ENCODE peak calls at places on chromosomes 13 and 19, in seven cellular contexts. One of them, this sample, is unnamed. For H3K36me3 and H3K4me1, the result is how much of the 10 kb centered on the place peaks cover.

GRCh38 chr19:41887711-41888382 is 4.9 kb downstream of the ARHGEF1 start:
- DNase-seq in esophagus squamous epithelium: no peak
- DNase-seq in Peyer's patch: peak
- DNase-seq in transverse colon: peak
- DNase-seq in heart left ventricle: no peak
- DNase-seq in breast epithelium: no peak
- DNase-seq in ovary: no peak
- DNase-seq in this sample: no peak

GRCh38 chr19:19911150-19911549 is 10.4 kb downstream of the ZNF93 start:
- DNase-seq in esophagus squamous epithelium: no peak
- DNase-seq in transverse colon: no peak
- DNase-seq in ovary: no peak
- DNase-seq in Peyer's patch: no peak
- DNase-seq in heart left ventricle: no peak
- DNase-seq in breast epithelium: no peak
- DNase-seq in this sample: peak

GRCh38 chr13:83839158-83839557 is 43.1 kb downstream of the SLITRK1 start:
- DNase-seq in Peyer's patch: no peak
- DNase-seq in transverse colon: no peak
- DNase-seq in breast epithelium: no peak
- DNase-seq in ovary: no peak
- DNase-seq in heart left ventricle: no peak
- DNase-seq in esophagus squamous epithelium: no peak
- DNase-seq in this sample: no peak

GRCh38 chr19:12314553-12314952 is 18.9 kb downstream of the ZNF563 start:
- DNase-seq in heart left ventricle: no peak
- DNase-seq in breast epithelium: no peak
- DNase-seq in esophagus squamous epithelium: no peak
- DNase-seq in transverse colon: no peak
- DNase-seq in ovary: no peak
- DNase-seq in Peyer's patch: no peak
- DNase-seq in this sample: no peak

GRCh38 chr13:20188649-20189553 is 3.8 kb downstream of the GJB2 start:
- DNase-seq in breast epithelium: no peak
- DNase-seq in esophagus squamous epithelium: no peak
- DNase-seq in Peyer's patch: no peak
- DNase-seq in heart left ventricle: no peak
- DNase-seq in ovary: no peak
- DNase-seq in transverse colon: peak
- DNase-seq in this sample: no peak

GRCh38 chr13:112822851-112823250 is 133.0 kb downstream of the ATP11A start:
- DNase-seq in Peyer's patch: no peak
- DNase-seq in esophagus squamous epithelium: no peak
- DNase-seq in transverse colon: no peak
- DNase-seq in heart left ventricle: no peak
- DNase-seq in ovary: no peak
- DNase-seq in breast epithelium: no peak
- DNase-seq in this sample: no peak

GRCh38 chr13:44098559-44098958 is 218.9 kb downstream of the LACC1 start:
- DNase-seq in breast epithelium: no peak
- DNase-seq in Peyer's patch: no peak
- DNase-seq in transverse colon: no peak
- DNase-seq in ovary: no peak
- DNase-seq in esophagus squamous epithelium: no peak
- DNase-seq in heart left ventricle: no peak
- DNase-seq in this sample: no peak

GRCh38 chr19:53947624-53948023 is 15.1 kb upstream of the CACNG8 start:
- DNase-seq in ovary: no peak
- DNase-seq in Peyer's patch: no peak
- DNase-seq in transverse colon: no peak
- DNase-seq in heart left ventricle: no peak
- DNase-seq in breast epithelium: no peak
- DNase-seq in esophagus squamous epithelium: no peak
- DNase-seq in this sample: no peak

GRCh38 chr13:73576291-73576690 is 517.5 kb downstream of the KLF5 start:
- DNase-seq in heart left ventricle: no peak
- DNase-seq in esophagus squamous epithelium: no peak
- DNase-seq in Peyer's patch: no peak
- DNase-seq in transverse colon: no peak
- DNase-seq in breast epithelium: no peak
- DNase-seq in ovary: no peak
- DNase-seq in this sample: no peak

GRCh38 chr13:35763805-35764170 is 287.3 kb upstream of the MAB21L1 start:
- DNase-seq in heart left ventricle: no peak
- DNase-seq in esophagus squamous epithelium: no peak
- DNase-seq in ovary: no peak
- DNase-seq in breast epithelium: no peak
- DNase-seq in Peyer's patch: no peak
- DNase-seq in transverse colon: no peak
- DNase-seq in this sample: no peak

GRCh38 chr19:16106121-16106520 is 5.6 kb upstream of the RAB8A start:
- DNase-seq in esophagus squamous epithelium: no peak
- DNase-seq in Peyer's patch: no peak
- DNase-seq in heart left ventricle: no peak
- DNase-seq in transverse colon: peak
- DNase-seq in breast epithelium: no peak
- DNase-seq in ovary: no peak
- DNase-seq in this sample: no peak

GRCh38 chr13:20258208-20258962 is 26.3 kb upstream of the GJB6 start:
- DNase-seq in ovary: peak
- DNase-seq in transverse colon: no peak
- DNase-seq in heart left ventricle: no peak
- DNase-seq in Peyer's patch: no peak
- DNase-seq in breast epithelium: no peak
- DNase-seq in esophagus squamous epithelium: no peak
- DNase-seq in this sample: no peak

GRCh38 chr19:34667349-34668076 is 9.4 kb downstream of the SCGB2B2 start:
- DNase-seq in heart left ventricle: no peak
- DNase-seq in Peyer's patch: no peak
- DNase-seq in ovary: peak
- DNase-seq in breast epithelium: no peak
- DNase-seq in transverse colon: no peak
- DNase-seq in esophagus squamous epithelium: no peak
- DNase-seq in this sample: no peak

GRCh38 chr19:35901854-35902661 is at the start of gene HCST:
- DNase-seq in Peyer's patch: no peak
- DNase-seq in transverse colon: peak
- DNase-seq in ovary: no peak
- DNase-seq in breast epithelium: no peak
- DNase-seq in heart left ventricle: peak
- DNase-seq in esophagus squamous epithelium: no peak
- DNase-seq in this sample: no peak

GRCh38 chr13:98479496-98480003 is 97.4 kb downstream of the STK24 start:
- DNase-seq in Peyer's patch: no peak
- DNase-seq in ovary: no peak
- DNase-seq in breast epithelium: no peak
- DNase-seq in esophagus squamous epithelium: no peak
- DNase-seq in heart left ventricle: no peak
- DNase-seq in transverse colon: no peak
- DNase-seq in this sample: no peak

GRCh38 chr13:23630349-23631093 is 60.3 kb downstream of the TNFRSF19 start:
- DNase-seq in ovary: no peak
- DNase-seq in heart left ventricle: no peak
- DNase-seq in esophagus squamous epithelium: no peak
- DNase-seq in transverse colon: no peak
- DNase-seq in breast epithelium: no peak
- DNase-seq in Peyer's patch: no peak
- DNase-seq in this sample: no peak

GRCh38 chr19:35717665-35718344 is at the start of gene KMT2B:
- DNase-seq in breast epithelium: no peak
- DNase-seq in Peyer's patch: peak
- DNase-seq in heart left ventricle: no peak
- DNase-seq in ovary: peak
- DNase-seq in esophagus squamous epithelium: no peak
- DNase-seq in transverse colon: peak
- DNase-seq in this sample: no peak

GRCh38 chr13:99074693-99075092 is 96.8 kb upstream of the DOCK9 start:
- DNase-seq in ovary: no peak
- DNase-seq in transverse colon: no peak
- DNase-seq in Peyer's patch: no peak
- DNase-seq in breast epithelium: no peak
- DNase-seq in esophagus squamous epithelium: no peak
- DNase-seq in heart left ventricle: no peak
- DNase-seq in this sample: no peak

GRCh38 chr13:19171563-19171962 is 10.1 kb downstream of the TUBA3C start:
- DNase-seq in heart left ventricle: no peak
- DNase-seq in breast epithelium: no peak
- DNase-seq in Peyer's patch: no peak
- DNase-seq in transverse colon: no peak
- DNase-seq in ovary: no peak
- DNase-seq in esophagus squamous epithelium: no peak
- DNase-seq in this sample: no peak

GRCh38 chr13:48570225-48570828 is 37.4 kb upstream of the RCBTB2 start:
- DNase-seq in breast epithelium: no peak
- DNase-seq in esophagus squamous epithelium: no peak
- DNase-seq in Peyer's patch: no peak
- DNase-seq in transverse colon: no peak
- DNase-seq in heart left ventricle: peak
- DNase-seq in ovary: no peak
- DNase-seq in this sample: no peak

GRCh38 chr19:35991731-35992450 is 3.1 kb upstream of the SDHAF1 start:
- DNase-seq in transverse colon: no peak
- DNase-seq in ovary: no peak
- DNase-seq in breast epithelium: no peak
- DNase-seq in Peyer's patch: no peak
- DNase-seq in heart left ventricle: no peak
- DNase-seq in esophagus squamous epithelium: no peak
- DNase-seq in this sample: no peak

DNA sequence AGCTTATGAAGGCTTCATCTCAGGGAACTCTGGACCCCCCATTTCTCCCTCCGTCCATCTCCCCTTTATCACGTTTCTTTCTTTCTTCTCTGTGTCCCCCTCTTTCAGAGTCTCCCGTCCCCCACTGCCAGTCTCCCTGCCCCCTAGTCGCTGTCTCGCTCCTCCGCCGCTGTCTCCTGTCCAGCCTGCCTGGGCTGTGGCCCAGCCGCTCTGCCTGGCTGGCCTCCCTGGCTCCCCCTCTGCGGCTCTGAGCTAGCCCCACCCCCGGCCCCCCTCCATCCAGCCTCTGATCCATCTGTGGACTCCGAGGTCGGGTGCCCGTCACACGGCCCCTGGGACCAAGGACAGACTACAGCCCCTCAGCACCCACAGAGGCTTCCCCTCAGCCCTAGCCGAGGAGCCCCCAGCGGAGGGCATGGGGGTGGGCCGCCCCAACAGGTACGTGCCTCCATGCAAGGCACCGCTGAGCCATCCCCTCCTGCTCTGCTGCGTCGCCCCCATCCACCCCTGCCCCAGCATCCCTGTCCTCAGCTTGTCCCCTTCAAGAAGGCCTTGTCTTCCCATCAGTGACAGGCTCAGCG is 1.1 kb upstream of the KCNJ14 start:
- DNase-seq in ovary: no peak
- DNase-seq in esophagus squamous epithelium: no peak
- DNase-seq in heart left ventricle: no peak
- DNase-seq in Peyer's patch: no peak
- DNase-seq in breast epithelium: no peak
- DNase-seq in transverse colon: no peak
- DNase-seq in this sample: no peak
- H3K36me3 ChIP-seq in ovary: under half
- H3K36me3 ChIP-seq in esophagus squamous epithelium: under half
- H3K36me3 ChIP-seq in heart left ventricle: half or more
- H3K36me3 ChIP-seq in Peyer's patch: under half
- H3K36me3 ChIP-seq in breast epithelium: under half
- H3K36me3 ChIP-seq in transverse colon: under half
- H3K36me3 ChIP-seq in this sample: under half

DNA sequence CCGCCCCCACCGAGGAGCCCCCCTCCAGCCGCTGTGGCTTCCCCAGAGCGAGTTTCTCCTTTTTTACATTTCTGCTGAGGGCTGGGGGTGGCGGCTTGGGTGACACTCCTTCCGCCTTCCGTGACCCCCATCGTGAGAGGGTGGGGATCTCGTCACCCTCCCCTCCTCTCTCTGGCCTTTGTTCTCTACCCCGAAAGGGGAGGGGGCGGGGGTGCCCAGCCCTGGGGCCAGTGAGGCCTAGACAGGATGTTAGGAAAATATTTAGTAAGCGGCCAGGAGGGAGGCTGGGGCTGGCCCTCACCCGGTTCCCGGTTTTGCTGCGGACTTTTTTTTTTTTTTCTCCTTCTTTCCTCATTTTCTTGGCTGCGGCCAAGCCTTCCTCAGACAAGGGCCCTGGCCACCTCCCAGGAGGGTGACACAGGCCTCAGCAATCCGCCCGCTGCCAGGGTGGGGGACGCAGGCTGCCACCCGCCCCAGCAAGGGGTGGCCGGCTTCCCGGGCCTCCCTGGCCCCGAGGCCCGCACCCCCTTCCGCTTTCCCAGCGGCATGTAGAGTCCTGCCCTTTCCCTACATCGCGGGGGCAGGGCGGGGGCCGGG is 3.9 kb downstream of the MIDN start:
- DNase-seq in esophagus squamous epithelium: peak
- DNase-seq in breast epithelium: peak
- DNase-seq in ovary: peak
- DNase-seq in Peyer's patch: peak
- DNase-seq in heart left ventricle: peak
- DNase-seq in transverse colon: peak
- DNase-seq in this sample: peak
- TF ChIP-seq POLR2A in esophagus squamous epithelium: peak
- TF ChIP-seq POLR2A in breast epithelium: no peak
- TF ChIP-seq POLR2A in ovary: no peak
- TF ChIP-seq POLR2A in Peyer's patch: no peak
- TF ChIP-seq POLR2A in heart left ventricle: no peak
- TF ChIP-seq POLR2A in transverse colon: peak
- TF ChIP-seq POLR2A in this sample: no peak

GRCh38 chr19:3511506-3512251 is 5.6 kb downstream of the FZR1 start:
- DNase-seq in breast epithelium: no peak
- DNase-seq in esophagus squamous epithelium: no peak
- DNase-seq in heart left ventricle: no peak
- DNase-seq in ovary: no peak
- DNase-seq in Peyer's patch: no peak
- DNase-seq in transverse colon: no peak
- DNase-seq in this sample: no peak
- H3K4me1 ChIP-seq in breast epithelium: under half
- H3K4me1 ChIP-seq in esophagus squamous epithelium: half or more
- H3K4me1 ChIP-seq in heart left ventricle: half or more
- H3K4me1 ChIP-seq in ovary: under half
- H3K4me1 ChIP-seq in Peyer's patch: under half
- H3K4me1 ChIP-seq in transverse colon: under half
- H3K4me1 ChIP-seq in this sample: under half

DNA sequence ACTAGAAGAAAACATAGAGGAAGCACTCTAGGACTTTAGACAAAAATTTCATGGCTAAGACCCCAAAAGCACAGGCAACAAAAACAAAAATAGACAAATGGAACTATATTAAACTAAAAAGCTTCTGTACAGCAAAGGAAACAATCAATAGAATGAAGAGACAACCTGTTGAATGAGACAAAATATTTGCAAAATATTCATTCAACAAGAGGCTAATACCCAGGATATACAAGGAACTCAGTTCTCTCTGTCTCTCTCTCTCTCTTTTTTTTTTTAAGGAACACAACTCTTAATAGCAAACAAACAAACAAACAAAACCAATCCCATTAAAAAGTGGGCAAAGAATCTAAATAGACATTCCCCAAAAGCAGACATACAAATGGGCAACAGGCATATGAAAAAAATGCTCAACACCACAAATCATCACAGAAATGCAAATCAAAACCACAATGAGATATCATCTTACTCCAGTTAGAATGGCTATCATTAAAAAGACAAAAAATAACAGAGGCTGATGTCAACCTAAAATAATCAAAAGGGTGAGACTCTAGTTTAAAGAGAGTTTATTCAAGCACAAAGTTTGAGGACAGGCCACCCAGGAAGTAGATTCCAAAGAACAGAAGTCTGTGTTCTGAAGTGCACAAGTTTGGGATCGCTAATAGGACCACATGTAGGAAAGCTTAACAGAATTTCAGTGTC is 27.1 kb upstream of the SLC7A9 start:
- DNase-seq in breast epithelium: no peak
- DNase-seq in ovary: no peak
- DNase-seq in Peyer's patch: no peak
- DNase-seq in heart left ventricle: no peak
- DNase-seq in transverse colon: no peak
- DNase-seq in esophagus squamous epithelium: no peak
- DNase-seq in this sample: no peak
- H3K36me3 ChIP-seq in breast epithelium: under half
- H3K36me3 ChIP-seq in ovary: under half
- H3K36me3 ChIP-seq in Peyer's patch: under half
- H3K36me3 ChIP-seq in heart left ventricle: half or more
- H3K36me3 ChIP-seq in transverse colon: under half
- H3K36me3 ChIP-seq in esophagus squamous epithelium: under half
- H3K36me3 ChIP-seq in this sample: under half

This sample was measured in uterus.